ENCODE peak calls at places on chromosomes 3 and 15, in seven cellular contexts. E is KBM-7; X is pancreas; U is activated naive CD4-positive, alpha-beta T cell treated with anti-CD3 and anti-CD28 coated beads, Interleukin-2, amount 10 ng/mL, durations not matched to agents 7 days and 5 days; W is HuH-7; M is HS-5; Y is cardiac muscle cell. J is an unnamed sample.

GRCh38 chr15:68425428-68426060 is 6.4 kb downstream of the ITGA11 start:
- DNase-seq in Y (no peak), U (no peak), W (no peak), M (no peak), X (no peak), E (no peak), J (no peak)

GRCh38 chr3:102020670-102021069 is 171.4 kb downstream of the NFKBIZ start:
- DNase-seq in U (no peak), M (no peak), Y (no peak), X (no peak), E (no peak), W (no peak), J (no peak)

GRCh38 chr15:71252036-71252898 is 137.0 kb downstream of the THSD4 start:
- DNase-seq in Y (no peak), E (no peak), U (no peak), X (no peak), M (no peak), W (no peak), J (no peak)

GRCh38 chr15:84657748-84658079 is 285 bp downstream of the NMB start:
- DNase-seq in Y (no peak), E (no peak), U (no peak), M (no peak), W (no peak), X (no peak), J (no peak)

GRCh38 chr15:89167267-89168176 is 53.9 kb downstream of the RLBP1 start:
- DNase-seq in U (no peak), X (no peak), Y (peak; percentile 12), W (no peak), E (peak; percentile 54), M (peak; percentile 72), J (no peak)

GRCh38 chr15:100275641-100276040 is 66.1 kb downstream of the ADAMTS17 start:
- DNase-seq in X (no peak), Y (no peak), E (no peak), W (no peak), U (no peak), M (no peak), J (no peak)

GRCh38 chr3:31565288-31565687 is 32.6 kb downstream of the STT3B start:
- DNase-seq in E (no peak), X (no peak), Y (no peak), U (no peak), M (no peak), W (no peak), J (no peak)

GRCh38 chr15:90099868-90100854 is 2.1 kb downstream of the IDH2 start:
- DNase-seq in E (peak; percentile 28), W (no peak), U (no peak), Y (no peak), X (no peak), M (no peak), J (peak; percentile 81)

GRCh38 chr3:184428561-184429175 is 48.8 kb downstream of the CHRD start:
- DNase-seq in M (no peak), E (no peak), Y (no peak), W (no peak), X (no peak), U (no peak), J (no peak)

GRCh38 chr3:74643636-74644035 is 29.2 kb upstream of the CNTN3 start:
- DNase-seq in X (peak; percentile 53), W (no peak), U (no peak), M (no peak), E (no peak), Y (peak; percentile 11), J (peak; percentile 80)

GRCh38 chr15:94546838-94547237 is 315.5 kb downstream of the MCTP2 start:
- DNase-seq in Y (no peak), E (no peak), U (no peak), W (no peak), X (no peak), M (no peak), J (no peak)

GRCh38 chr3:126216416-126216815 is 36.0 kb upstream of the ALDH1L1 start:
- DNase-seq in Y (no peak), U (no peak), X (no peak), E (no peak), M (peak; percentile 61), W (no peak), J (no peak)

GRCh38 chr3:78154521-78155186 is 1114.8 kb downstream of the ROBO2 start:
- DNase-seq in X (no peak), W (no peak), Y (no peak), U (no peak), E (no peak), M (no peak), J (no peak)

GRCh38 chr3:176347424-176348146 is 849.7 kb downstream of the TBL1XR1 start:
- DNase-seq in Y (no peak), X (no peak), M (no peak), U (no peak), E (no peak), W (no peak), J (no peak)

GRCh38 chr3:193347507-193348501 is 30.7 kb downstream of the ATP13A5 start:
- DNase-seq in X (no peak), W (no peak), E (no peak), Y (no peak), U (no peak), M (no peak), J (no peak)

GRCh38 chr3:112360574-112360973 is 27.6 kb downstream of the CD200 start:
- DNase-seq in U (no peak), M (no peak), Y (no peak), E (no peak), W (no peak), X (no peak), J (no peak)

GRCh38 chr15:20340931-20341661 is 200.5 kb downstream of the GOLGA6L6 start:
- DNase-seq in E (no peak), X (peak; percentile 100), M (no peak), U (peak; percentile 47), Y (peak; percentile 46), W (no peak), J (peak; percentile 59)

GRCh38 chr3:123499316-123499715 is 50.4 kb upstream of the ADCY5 start:
- DNase-seq in E (no peak), M (no peak), X (no peak), U (no peak), W (no peak), Y (no peak), J (no peak)

GRCh38 chr3:27528798-27529197 is 44.6 kb upstream of the SLC4A7 start:
- DNase-seq in Y (no peak), W (no peak), X (no peak), M (no peak), E (peak; percentile 14), U (no peak), J (no peak)